ENCODE peak calls at places on chromosomes 3 and 15, in ten cellular contexts. I is AG04449, S is NCI-H510A treated with DMSO at 0.1 percent for 48 hours, T is MV-4-11, W is AG09319, H is renal cortical epithelial cell, Z is foreskin keratinocyte, U is left lobe of liver, M is OCI-M1, N is activated gamma-delta T cell treated with Interleukin-2 at 50 U/mL for 16 hours. Q is an unnamed sample.

GRCh38 chr3:64248247-64248646 is 23.0 kb upstream of the PRICKLE2 start:
- DNase-seq in I (no peak), S (no peak), T (no peak), W (no peak), H (peak), Z (no peak), U (no peak), M (no peak), N (no peak), Q (no peak)

GRCh38 chr3:102124301-102125158 is 275.2 kb downstream of the NFKBIZ start:
- DNase-seq in I (no peak), S (no peak), T (peak), W (no peak), H (peak), Z (peak), U (no peak), M (peak), N (no peak), Q (no peak)

GRCh38 chr3:172965256-172965655 is 175.8 kb downstream of the SPATA16 start:
- DNase-seq in I (peak), S (no peak), T (no peak), W (no peak), H (no peak), Z (no peak), U (no peak), M (no peak), N (no peak), Q (no peak)

GRCh38 chr3:55147406-55147805 is 219.5 kb upstream of the LRTM1 start:
- DNase-seq in I (no peak), S (no peak), T (no peak), W (no peak), H (no peak), Z (no peak), U (no peak), M (no peak), N (no peak), Q (no peak)

GRCh38 chr3:32200490-32200889 is 38.0 kb upstream of the CMTM8 start:
- DNase-seq in I (no peak), S (no peak), T (no peak), W (no peak), H (no peak), Z (no peak), U (no peak), M (no peak), N (no peak), Q (no peak)

GRCh38 chr15:57432141-57432701 is 55.9 kb downstream of the CGNL1 start:
- DNase-seq in I (no peak), S (no peak), T (no peak), W (no peak), H (no peak), Z (no peak), U (peak), M (no peak), N (no peak), Q (no peak)

GRCh38 chr3:156643729-156644389 is 30.5 kb upstream of the TIPARP start:
- DNase-seq in I (peak), S (no peak), T (peak), W (no peak), H (no peak), Z (no peak), U (no peak), M (peak), N (peak), Q (peak)

GRCh38 chr15:65518633-65519285 is 1.3 kb upstream of the DPP8 start:
- DNase-seq in I (no peak), S (no peak), T (no peak), W (no peak), H (no peak), Z (no peak), U (no peak), M (no peak), N (no peak), Q (no peak)

GRCh38 chr3:19173945-19174344 is 25.6 kb downstream of the KCNH8 start:
- DNase-seq in I (no peak), S (no peak), T (no peak), W (no peak), H (no peak), Z (no peak), U (no peak), M (no peak), N (no peak), Q (no peak)

GRCh38 chr15:101250331-101250730 is 1.5 kb downstream of the CHSY1 start:
- DNase-seq in I (peak), S (no peak), T (no peak), W (peak), H (peak), Z (peak), U (no peak), M (no peak), N (no peak), Q (no peak)

GRCh38 chr3:146496726-146497125 is 27.4 kb upstream of the PLSCR2 start:
- DNase-seq in I (no peak), S (no peak), T (no peak), W (no peak), H (no peak), Z (no peak), U (no peak), M (peak), N (no peak), Q (no peak)

GRCh38 chr3:169299897-169300296 is 363.6 kb downstream of the MECOM start:
- DNase-seq in I (no peak), S (no peak), T (no peak), W (no peak), H (no peak), Z (no peak), U (no peak), M (no peak), N (no peak), Q (no peak)

GRCh38 chr15:91694131-91694828 is 159.2 kb upstream of the SLCO3A1 start:
- DNase-seq in I (no peak), S (no peak), T (no peak), W (peak), H (no peak), Z (peak), U (no peak), M (peak), N (no peak), Q (no peak)

GRCh38 chr15:87144775-87145174 is 1065.1 kb downstream of the AGBL1 start:
- DNase-seq in I (no peak), S (peak), T (no peak), W (no peak), H (no peak), Z (no peak), U (no peak), M (no peak), N (no peak), Q (no peak)

GRCh38 chr3:11047500-11047899 is 55.0 kb downstream of the SLC6A1 start:
- DNase-seq in I (no peak), S (no peak), T (no peak), W (no peak), H (peak), Z (no peak), U (no peak), M (no peak), N (no peak), Q (no peak)

GRCh38 chr3:152298393-152299242 is 29.9 kb downstream of the MBNL1 start:
- DNase-seq in I (peak), S (peak), T (peak), W (peak), H (peak), Z (peak), U (peak), M (peak), N (peak), Q (peak)

GRCh38 chr15:73697033-73697467 is 12.9 kb downstream of the CD276 start:
- DNase-seq in I (peak), S (peak), T (peak), W (peak), H (peak), Z (peak), U (peak), M (peak), N (peak), Q (peak)

GRCh38 chr3:69031635-69032034 is 18.2 kb upstream of the EOGT start:
- DNase-seq in I (no peak), S (no peak), T (no peak), W (no peak), H (no peak), Z (no peak), U (no peak), M (no peak), N (no peak), Q (no peak)

GRCh38 chr3:43692971-43693370 is 2.2 kb downstream of the ABHD5 start:
- DNase-seq in I (no peak), S (no peak), T (no peak), W (no peak), H (no peak), Z (no peak), U (no peak), M (peak), N (no peak), Q (no peak)

GRCh38 chr3:158842946-158843345 is 41.1 kb downstream of the MFSD1 start:
- DNase-seq in I (no peak), S (no peak), T (no peak), W (no peak), H (no peak), Z (no peak), U (no peak), M (no peak), N (no peak), Q (no peak)

GRCh38 chr3:123678108-123678511 is 93.3 kb upstream of the HACD2 start:
- DNase-seq in I (peak), S (no peak), T (no peak), W (peak), H (peak), Z (peak), U (no peak), M (no peak), N (no peak), Q (no peak)

GRCh38 chr3:10557250-10557649 is 51.9 kb upstream of the ATP2B2 start:
- DNase-seq in I (no peak), S (no peak), T (no peak), W (no peak), H (no peak), Z (no peak), U (peak), M (no peak), N (no peak), Q (no peak)

GRCh38 chr15:41341519-41341918 is 8.8 kb downstream of the NUSAP1 start:
- DNase-seq in I (no peak), S (no peak), T (no peak), W (no peak), H (no peak), Z (no peak), U (no peak), M (no peak), N (no peak), Q (no peak)

GRCh38 chr3:16303037-16303436 is 38.0 kb downstream of the OXNAD1 start:
- DNase-seq in I (no peak), S (no peak), T (peak), W (no peak), H (no peak), Z (no peak), U (no peak), M (peak), N (no peak), Q (no peak)

GRCh38 chr3:100207886-100208285 is 52.9 kb upstream of the TBC1D23 start:
- DNase-seq in I (no peak), S (no peak), T (no peak), W (no peak), H (no peak), Z (no peak), U (no peak), M (no peak), N (no peak), Q (no peak)

GRCh38 chr3:15330031-15330596 is 2.3 kb downstream of the SH3BP5 start:
- DNase-seq in I (peak), S (peak), T (peak), W (peak), H (peak), Z (no peak), U (no peak), M (peak), N (no peak), Q (no peak)

GRCh38 chr3:43747641-43748040 is 56.9 kb downstream of the ABHD5 start:
- DNase-seq in I (no peak), S (no peak), T (no peak), W (no peak), H (peak), Z (no peak), U (no peak), M (no peak), N (no peak), Q (no peak)

GRCh38 chr3:61417352-61417751 is 144.0 kb upstream of the PTPRG start:
- DNase-seq in I (no peak), S (no peak), T (no peak), W (no peak), H (peak), Z (no peak), U (no peak), M (no peak), N (no peak), Q (no peak)

Q was measured in immature natural killer cell.